ENCODE peak calls at places on chromosomes 7 and 10, in six cellular contexts. Y is thoracic aorta, N is SK-N-SH, W is right lobe of liver, A is PC-9, X is iPS DF 6.9. O is an unnamed sample. For H3K4me1, the result is how much of the 10 kb centered on the place peaks cover.

GRCh38 chr7:16811555-16811954 is 6.8 kb upstream of the AGR2 start:
- DNase-seq in A (peak), Y (no peak), X (no peak), N (no peak), W (no peak), O (no peak)

GRCh38 chr7:142582351-142582750 is 166.9 kb upstream of the PRSS1 start:
- DNase-seq in Y (no peak), A (no peak), X (no peak), W (no peak), N (no peak), O (no peak)

GRCh38 chr7:66110861-66111260 is 3.8 kb upstream of the CRCP start:
- DNase-seq in X (no peak), Y (no peak), N (no peak), W (no peak), A (peak), O (no peak)

GRCh38 chr7:17233643-17234397 is 64.6 kb upstream of the AHR start:
- DNase-seq in N (no peak), Y (no peak), A (no peak), X (no peak), W (no peak), O (no peak)

GRCh38 chr10:28256776-28257175 is 46.1 kb downstream of the MPP7 start:
- DNase-seq in X (no peak), N (no peak), A (no peak), W (no peak), Y (no peak), O (no peak)

GRCh38 chr7:1809601-1810258 is 139.7 kb downstream of the ELFN1 start:
- DNase-seq in N (no peak), A (peak), X (no peak), W (no peak), Y (no peak), O (no peak)

GRCh38 chr10:118840071-118840775 is 85.5 kb upstream of the CACUL1 start:
- DNase-seq in Y (no peak), A (peak), N (no peak), W (no peak), X (no peak), O (no peak)

GRCh38 chr7:47596502-47597202 is 14.7 kb upstream of the TNS3 start:
- DNase-seq in W (peak), X (no peak), N (no peak), Y (no peak), A (no peak), O (no peak)

GRCh38 chr10:69416695-69417094 is at the start of gene TACR2:
- DNase-seq in A (no peak), W (no peak), N (no peak), X (no peak), Y (no peak), O (no peak)

GRCh38 chr7:113159746-113160339 is 41.5 kb upstream of the SMIM30 start:
- DNase-seq in Y (no peak), X (peak), W (no peak), N (peak), A (no peak), O (no peak)

GRCh38 chr7:35691827-35692307 is 3.1 kb downstream of the HERPUD2 start:
- DNase-seq in A (no peak), X (no peak), W (no peak), N (peak), Y (no peak), O (no peak)

DNA sequence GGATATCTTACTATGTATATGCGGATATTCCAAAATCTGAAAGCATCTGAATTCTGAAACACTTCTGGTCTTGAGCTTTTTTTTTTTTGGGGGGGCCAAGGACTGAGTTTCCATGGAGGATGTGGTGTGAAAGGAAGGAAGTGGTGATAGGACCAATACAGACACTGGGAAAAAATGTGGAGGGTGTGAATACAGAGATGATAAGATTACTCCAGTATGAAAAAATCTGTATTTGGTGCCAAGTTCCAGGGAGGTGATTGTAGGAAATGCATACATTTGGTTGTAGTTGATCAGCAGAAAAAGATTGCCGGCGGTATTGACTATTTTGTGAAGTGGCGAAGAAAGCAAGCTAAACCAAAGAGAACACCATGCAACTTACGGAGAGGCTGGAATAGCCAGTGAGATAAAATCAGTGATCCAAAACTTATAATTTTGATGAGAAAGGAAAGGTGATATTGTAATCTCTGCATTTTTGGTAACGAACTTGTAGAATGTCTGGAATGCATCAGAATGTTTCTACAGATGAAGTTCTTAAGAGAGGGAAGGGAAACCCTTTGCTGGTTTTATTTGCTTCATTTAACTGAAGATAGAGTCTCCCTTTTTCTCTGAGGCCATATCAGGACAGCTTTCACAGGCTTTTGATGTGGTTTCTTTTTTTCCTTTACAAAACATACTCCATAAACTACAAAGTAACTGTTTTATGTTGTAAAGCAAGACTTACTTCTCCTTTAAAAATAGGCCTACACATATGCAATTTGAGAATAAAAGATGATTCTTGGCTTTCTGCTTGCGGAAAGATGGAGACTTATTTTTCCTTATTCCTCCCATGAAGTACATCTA is 6.0 kb downstream of the WDR37 start:
- DNase-seq in A (no peak), N (no peak), Y (no peak), X (no peak), W (no peak), O (no peak)
- H3K4me1 ChIP-seq in A (under half), N (under half), Y (under half), X (under half), W (under half), O (half or more)

GRCh38 chr7:24704311-24704710 is 53.0 kb downstream of the GSDME start:
- DNase-seq in X (no peak), Y (no peak), N (no peak), W (no peak), A (no peak), O (no peak)
- H3K27ac ChIP-seq in X (no peak), Y (no peak), N (no peak), W (no peak), A (no peak), O (peak)

GRCh38 chr7:151242181-151243044 is 6.1 kb downstream of the SMARCD3 start:
- DNase-seq in W (no peak), Y (no peak), N (no peak), A (no peak), X (no peak), O (no peak)
- H3K4me3 ChIP-seq in W (no peak), Y (no peak), N (no peak), A (no peak), X (no peak), O (no peak)

GRCh38 chr7:24836084-24836483 is 78.8 kb upstream of the GSDME start:
- DNase-seq in N (no peak), X (no peak), W (no peak), Y (no peak), A (no peak), O (no peak)
- H3K4me1 ChIP-seq in N (under half), X (under half), W (under half), Y (under half), A (under half), O (under half)

GRCh38 chr10:112653851-112654250 is 206.8 kb downstream of the VTI1A start:
- DNase-seq in N (no peak), A (no peak), X (no peak), Y (no peak), W (no peak), O (no peak)

GRCh38 chr10:112658900-112659328 is 211.9 kb downstream of the VTI1A start:
- DNase-seq in Y (no peak), N (no peak), W (no peak), X (no peak), A (peak), O (no peak)

GRCh38 chr10:112655722-112656121 is 208.7 kb downstream of the VTI1A start:
- DNase-seq in A (no peak), X (no peak), N (no peak), Y (no peak), W (no peak), O (no peak)

GRCh38 chr10:112654794-112655193 is 207.8 kb downstream of the VTI1A start:
- DNase-seq in N (no peak), Y (no peak), X (no peak), A (no peak), W (no peak), O (no peak)

GRCh38 chr10:112658465-112658864 is 211.4 kb downstream of the VTI1A start:
- DNase-seq in W (no peak), A (no peak), Y (no peak), N (no peak), X (no peak), O (no peak)
- H3K27ac ChIP-seq in W (no peak), A (peak), Y (no peak), N (no peak), X (no peak), O (no peak)

GRCh38 chr10:131113892-131114291 is 197.6 kb downstream of the TCERG1L start:
- DNase-seq in X (no peak), Y (no peak), A (no peak), W (no peak), N (no peak), O (no peak)
- H3K4me3 ChIP-seq in X (no peak), Y (no peak), A (no peak), W (no peak), N (no peak), O (no peak)

GRCh38 chr10:96642530-96642929 is 55.7 kb upstream of the TM9SF3 start:
- DNase-seq in A (no peak), W (no peak), X (no peak), Y (no peak), N (no peak), O (no peak)
- H3K4me1 ChIP-seq in A (under half), W (under half), X (under half), Y (under half), N (under half), O (under half)